ENCODE peak calls at places on chromosomes 7 and 10, in four cellular contexts. B is left cardiac atrium; Z is stimulated activated CD8-positive, alpha-beta memory T cell treated with anti-CD3 and anti-CD28 coated beads, Interleukin-12 subunit alpha, Interleukin-12 subunit beta, amount 100 ng/mL, for 1 hour; Q is substantia nigra. U is an unnamed sample.
A peak's percentile ranks its signal among the peaks of the same experiment; 100 is the strongest.

GRCh38 chr7:85172530-85172941 is 14.3 kb downstream of the SEMA3D start:
- DNase-seq in B (no peak), Z (no peak), Q (peak; percentile 0), U (peak; percentile 19)

GRCh38 chr7:29924684-29925083 is 64.9 kb downstream of the SCRN1 start:
- DNase-seq in B (no peak), Z (no peak), Q (no peak), U (no peak)

GRCh38 chr7:129780257-129781127 is 169.0 kb downstream of the NRF1 start:
- DNase-seq in B (peak; percentile 49), Z (peak; percentile 55), Q (no peak), U (peak; percentile 80)

GRCh38 chr7:94449151-94449725 is 54.5 kb downstream of the COL1A2 start:
- DNase-seq in B (no peak), Z (no peak), Q (no peak), U (no peak)

GRCh38 chr10:92531132-92531531 is 42.8 kb downstream of the IDE start:
- DNase-seq in B (no peak), Z (no peak), Q (no peak), U (no peak)

GRCh38 chr7:158321056-158321700 is 266.4 kb downstream of the PTPRN2 start:
- DNase-seq in B (no peak), Z (no peak), Q (no peak), U (no peak)

GRCh38 chr7:143002106-143002505 is 24.8 kb downstream of the OR9A2 start:
- DNase-seq in B (no peak), Z (no peak), Q (no peak), U (peak; percentile 1)

GRCh38 chr7:86978804-86979506 is 80.5 kb downstream of the ELAPOR2 start:
- DNase-seq in B (no peak), Z (no peak), Q (no peak), U (no peak)

GRCh38 chr7:130309986-130310385 is 17.0 kb downstream of the CPA4 start:
- DNase-seq in B (no peak), Z (no peak), Q (no peak), U (no peak)